ENCODE peak calls at places on chromosomes 2 and 18, in five cellular contexts. E is GM23338; F is CD8-positive, alpha-beta T cell; H is cardiac muscle cell; B is NB4. W is an unnamed sample.

GRCh38 chr18:35688757-35689156 is 107.2 kb downstream of the GALNT1 start:
- DNase-seq in E (no peak), F (no peak), H (no peak), B (no peak), W (no peak)

GRCh38 chr18:79856119-79857080 is 58.7 kb downstream of the KCNG2 start:
- DNase-seq in E (peak), F (no peak), H (peak), B (peak), W (peak)

GRCh38 chr2:99831772-99832171 is 310.6 kb downstream of the AFF3 start:
- DNase-seq in E (no peak), F (no peak), H (no peak), B (no peak), W (no peak)

GRCh38 chr2:220504890-220505564 is 877.6 kb downstream of the SLC4A3 start:
- DNase-seq in E (peak), F (no peak), H (peak), B (no peak), W (no peak)

GRCh38 chr2:106057206-106057605 is 136.9 kb downstream of the UXS1 start:
- DNase-seq in E (no peak), F (peak), H (no peak), B (no peak), W (no peak)

GRCh38 chr2:101782427-101782792 is 84.9 kb downstream of the MAP4K4 start:
- DNase-seq in E (no peak), F (no peak), H (no peak), B (no peak), W (no peak)

GRCh38 chr18:2883137-2883671 is 36.4 kb downstream of the EMILIN2 start:
- DNase-seq in E (no peak), F (peak), H (peak), B (peak), W (no peak)

GRCh38 chr2:39728941-39729351 is 50.1 kb downstream of the THUMPD2 start:
- DNase-seq in E (peak), F (peak), H (peak), B (peak), W (peak)

GRCh38 chr2:15205562-15205961 is 355.6 kb downstream of the NBAS start:
- DNase-seq in E (no peak), F (no peak), H (no peak), B (peak), W (no peak)

GRCh38 chr2:160225722-160226121 is 25.6 kb upstream of the ITGB6 start:
- DNase-seq in E (no peak), F (no peak), H (no peak), B (no peak), W (no peak)

GRCh38 chr2:109453596-109453995 is 160.2 kb downstream of the SEPTIN10 start:
- DNase-seq in E (no peak), F (no peak), H (no peak), B (no peak), W (no peak)

GRCh38 chr18:2641638-2642037 is 13.9 kb upstream of the SMCHD1 start:
- DNase-seq in E (no peak), F (no peak), H (peak), B (peak), W (no peak)

GRCh38 chr2:60064687-60065361 is 488.6 kb downstream of the BCL11A start:
- DNase-seq in E (no peak), F (no peak), H (no peak), B (no peak), W (no peak)

GRCh38 chr2:65055427-65056214 is 595 bp upstream of the CEP68 start:
- DNase-seq in E (no peak), F (peak), H (no peak), B (peak), W (peak)

GRCh38 chr18:8741524-8741923 is 36.2 kb downstream of the MTCL1 start:
- DNase-seq in E (no peak), F (no peak), H (no peak), B (no peak), W (no peak)

GRCh38 chr2:168935810-168936581 is 34.9 kb downstream of the G6PC2 start:
- DNase-seq in E (no peak), F (no peak), H (peak), B (peak), W (no peak)

GRCh38 chr18:51275712-51276473 is 78.4 kb upstream of the MEX3C start:
- DNase-seq in E (no peak), F (no peak), H (peak), B (no peak), W (no peak)

GRCh38 chr2:134079373-134079772 is 174.5 kb upstream of the MGAT5 start:
- DNase-seq in E (no peak), F (no peak), H (no peak), B (no peak), W (no peak)

GRCh38 chr2:112751451-112752197 is 12.8 kb downstream of the CKAP2L start:
- DNase-seq in E (no peak), F (no peak), H (no peak), B (no peak), W (no peak)

GRCh38 chr2:35973132-35973736 is 382.3 kb upstream of the CRIM1 start:
- DNase-seq in E (peak), F (no peak), H (peak), B (peak), W (no peak)

GRCh38 chr2:24210106-24210455 is 35.2 kb downstream of the FAM228A start:
- DNase-seq in E (no peak), F (no peak), H (no peak), B (no peak), W (no peak)

GRCh38 chr2:7795358-7796199 is 878.4 kb downstream of the RNF144A start:
- DNase-seq in E (no peak), F (no peak), H (no peak), B (peak), W (no peak)

GRCh38 chr2:61807036-61807757 is 46.7 kb downstream of the FAM161A start:
- DNase-seq in E (no peak), F (no peak), H (no peak), B (no peak), W (no peak)

GRCh38 chr2:7905756-7906155 is 776.1 kb upstream of the ID2 start:
- DNase-seq in E (no peak), F (no peak), H (no peak), B (no peak), W (no peak)

GRCh38 chr18:59079264-59079972 is 60.3 kb upstream of the SEC11C start:
- DNase-seq in E (no peak), F (no peak), H (no peak), B (no peak), W (no peak)

GRCh38 chr18:74114206-74114605 is 33.4 kb downstream of the FBXO15 start:
- DNase-seq in E (no peak), F (no peak), H (no peak), B (no peak), W (no peak)

GRCh38 chr2:211067029-211067428 is 510.6 kb downstream of the CPS1 start:
- DNase-seq in E (no peak), F (no peak), H (no peak), B (no peak), W (no peak)

GRCh38 chr2:85501244-85501643 is 37.7 kb upstream of the MAT2A start:
- DNase-seq in E (peak), F (no peak), H (peak), B (peak), W (no peak)

GRCh38 chr2:136207030-136207623 is 89.2 kb upstream of the CXCR4 start:
- DNase-seq in E (no peak), F (no peak), H (no peak), B (peak), W (no peak)

GRCh38 chr2:217166241-217166640 is 306.4 kb upstream of the TNP1 start:
- DNase-seq in E (peak), F (no peak), H (peak), B (peak), W (no peak)

GRCh38 chr18:45802814-45803492 is 22.5 kb upstream of the SIGLEC15 start:
- DNase-seq in E (no peak), F (no peak), H (peak), B (peak), W (no peak)

GRCh38 chr2:177551989-177552413 is 159.4 kb downstream of the AGPS start:
- DNase-seq in E (peak), F (no peak), H (peak), B (no peak), W (no peak)

GRCh38 chr2:75356857-75357256 is 157.5 kb upstream of the TACR1 start:
- DNase-seq in E (no peak), F (no peak), H (no peak), B (no peak), W (no peak)

GRCh38 chr2:28545590-28546195 is 49.8 kb downstream of the PLB1 start:
- DNase-seq in E (no peak), F (peak), H (no peak), B (peak), W (no peak)

GRCh38 chr2:23536326-23536725 is 151.3 kb downstream of the KLHL29 start:
- DNase-seq in E (no peak), F (no peak), H (no peak), B (no peak), W (no peak)

GRCh38 chr2:186349508-186349907 is 136.6 kb upstream of the ZC3H15 start:
- DNase-seq in E (no peak), F (no peak), H (peak), B (peak), W (no peak)

GRCh38 chr2:240713928-240714746 is 22.5 kb downstream of the AQP12A start:
- DNase-seq in E (no peak), F (no peak), H (no peak), B (no peak), W (peak)

GRCh38 chr2:240716130-240716798 is 24.6 kb downstream of the AQP12A start:
- DNase-seq in E (no peak), F (no peak), H (no peak), B (no peak), W (peak)

GRCh38 chr2:240713071-240713927 is 21.6 kb downstream of the AQP12A start:
- DNase-seq in E (no peak), F (no peak), H (no peak), B (peak), W (peak)

GRCh38 chr2:240717181-240717641 is 25.5 kb downstream of the AQP12A start:
- DNase-seq in E (no peak), F (no peak), H (no peak), B (no peak), W (peak)

DNA sequence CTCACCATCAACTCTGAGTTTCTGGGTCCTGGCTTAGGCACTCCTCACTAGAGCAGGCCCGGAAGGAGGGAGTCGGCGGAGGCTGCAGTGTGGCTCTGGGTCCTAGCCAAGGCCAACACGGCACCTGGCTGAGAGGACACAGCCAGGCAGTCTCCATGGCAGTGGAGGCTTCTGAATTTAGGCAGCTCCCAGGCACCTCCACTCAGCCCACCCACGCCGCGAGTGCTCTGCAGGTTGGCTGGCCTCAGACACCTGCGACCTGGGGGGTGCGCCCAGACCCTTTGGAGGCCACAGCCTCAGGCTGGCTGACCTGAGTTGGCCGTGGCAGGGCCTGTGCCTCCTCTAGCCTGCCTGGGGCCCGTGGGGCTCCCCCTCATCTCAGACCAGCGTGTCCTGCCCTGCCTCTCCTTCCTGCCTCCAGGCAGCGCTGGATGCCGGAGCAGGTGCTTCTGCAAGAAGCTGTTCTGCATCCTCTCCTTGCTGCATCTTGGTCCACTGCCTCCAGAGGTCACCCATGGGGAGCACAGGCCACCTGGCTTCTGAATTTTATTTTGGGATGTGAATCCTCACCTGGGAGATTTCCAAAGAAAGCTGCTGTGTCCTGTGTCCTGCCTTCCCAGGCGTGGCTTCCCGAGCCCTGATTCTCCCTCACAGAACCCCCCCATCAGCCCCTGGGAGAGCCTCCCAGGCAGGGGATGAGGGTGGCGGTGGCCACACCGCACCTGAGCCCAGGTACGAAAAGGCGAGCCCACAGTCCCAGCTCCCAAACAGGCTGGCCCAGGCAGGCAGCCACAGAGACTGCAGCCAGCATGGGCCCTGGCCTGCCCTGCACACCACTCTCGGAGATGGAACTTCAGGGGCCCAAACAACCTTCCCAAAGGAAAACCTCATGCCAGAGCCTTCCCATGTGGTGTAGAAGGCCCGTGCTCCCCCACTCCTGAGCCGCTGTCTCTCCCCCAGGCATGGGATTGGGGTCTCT is 23.4 kb downstream of the AQP12A start:
- DNase-seq in E (peak), F (no peak), H (no peak), B (no peak), W (peak)
- TF ChIP-seq CTCF in E (peak), F (no peak), H (no peak), B (no peak), W (no peak)

GRCh38 chr2:129233751-129234406 is 745.6 kb upstream of the RAB6C start:
- DNase-seq in E (peak), F (no peak), H (peak), B (peak), W (no peak)
- TF ChIP-seq CTCF in E (peak), F (no peak), H (peak), B (peak), W (no peak)

GRCh38 chr2:55112229-55113016 is 62.2 kb upstream of the RTN4 start:
- DNase-seq in E (no peak), F (no peak), H (peak), B (peak), W (peak)
- TF ChIP-seq CTCF in E (no peak), F (no peak), H (peak), B (no peak), W (no peak)

DNA sequence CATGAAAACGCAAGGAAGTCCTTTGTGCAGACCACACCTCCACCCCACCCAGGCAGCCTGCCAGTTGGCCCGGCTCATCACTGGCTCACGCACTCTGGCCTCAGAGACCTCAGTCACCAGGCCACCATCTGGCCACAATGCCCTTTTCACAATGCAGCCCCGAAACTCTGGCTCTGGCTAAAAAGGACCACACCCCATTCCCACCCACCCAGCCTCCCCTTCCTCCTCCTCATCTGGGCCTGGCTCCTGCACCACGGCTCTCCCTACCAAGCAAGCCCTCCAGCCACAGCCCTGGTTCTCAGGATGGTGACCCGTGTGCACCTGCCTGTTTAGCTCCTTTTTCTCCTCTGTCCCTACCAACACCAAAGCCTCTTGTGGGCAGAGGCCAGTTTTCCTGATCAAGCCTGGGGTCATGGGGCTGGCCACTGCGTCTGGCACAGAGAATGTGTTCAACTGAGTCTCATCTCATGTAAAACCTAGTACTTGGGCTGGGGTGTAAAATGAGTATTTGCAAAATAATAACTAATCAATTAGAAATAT is 7.3 kb downstream of the HDAC4 start:
- DNase-seq in E (no peak), F (no peak), H (peak), B (no peak), W (peak)
- TF ChIP-seq CTCF in E (no peak), F (no peak), H (no peak), B (no peak), W (no peak)

GRCh38 chr18:68714707-68715496 is at the start of gene TMX3:
- DNase-seq in E (peak), F (peak), H (peak), B (peak), W (peak)
- TF ChIP-seq CTCF in E (no peak), F (no peak), H (no peak), B (no peak), W (no peak)

GRCh38 chr18:31393286-31393685 is 16.7 kb downstream of the DSG4 start:
- DNase-seq in E (peak), F (no peak), H (no peak), B (no peak), W (no peak)

GRCh38 chr18:31400191-31400590 is 23.6 kb downstream of the DSG4 start:
- DNase-seq in E (no peak), F (no peak), H (no peak), B (no peak), W (no peak)

GRCh38 chr18:31399336-31400032 is 22.9 kb downstream of the DSG4 start:
- DNase-seq in E (no peak), F (no peak), H (no peak), B (peak), W (no peak)

GRCh38 chr18:31398191-31398590 is 21.6 kb downstream of the DSG4 start:
- DNase-seq in E (no peak), F (no peak), H (peak), B (no peak), W (no peak)

DNA sequence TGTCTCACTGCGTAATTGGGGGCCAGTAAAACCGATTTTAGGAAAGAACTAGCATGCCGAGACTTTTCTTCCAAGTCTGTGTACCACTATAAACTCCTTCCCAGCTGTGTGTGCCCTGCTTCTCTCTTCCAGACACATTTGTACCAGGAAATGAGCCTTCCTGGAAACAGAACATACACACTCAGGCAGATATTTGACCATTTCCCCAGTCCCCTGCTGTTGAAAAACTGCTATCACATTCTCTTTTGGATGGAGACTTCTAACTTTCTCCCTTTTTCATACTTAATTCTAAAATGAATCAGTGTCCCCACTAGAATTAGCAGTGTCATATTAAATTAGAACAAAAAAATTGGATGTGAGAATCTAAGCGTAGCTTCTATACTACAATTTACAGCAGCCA is 20.2 kb downstream of the DSG4 start:
- DNase-seq in E (no peak), F (no peak), H (no peak), B (no peak), W (no peak)
- TF ChIP-seq CTCF in E (no peak), F (no peak), H (no peak), B (no peak), W (no peak)

GRCh38 chr2:207338610-207339009 is 172.9 kb upstream of the KLF7 start:
- DNase-seq in E (no peak), F (no peak), H (no peak), B (no peak), W (no peak)

GRCh38 chr2:207337234-207338219 is 171.8 kb upstream of the KLF7 start:
- DNase-seq in E (no peak), F (no peak), H (peak), B (peak), W (no peak)

GRCh38 chr2:207341114-207341750 is 175.5 kb upstream of the KLF7 start:
- DNase-seq in E (peak), F (no peak), H (no peak), B (no peak), W (peak)

GRCh38 chr2:207338220-207338607 is 172.5 kb upstream of the KLF7 start:
- DNase-seq in E (no peak), F (no peak), H (no peak), B (no peak), W (no peak)

DNA sequence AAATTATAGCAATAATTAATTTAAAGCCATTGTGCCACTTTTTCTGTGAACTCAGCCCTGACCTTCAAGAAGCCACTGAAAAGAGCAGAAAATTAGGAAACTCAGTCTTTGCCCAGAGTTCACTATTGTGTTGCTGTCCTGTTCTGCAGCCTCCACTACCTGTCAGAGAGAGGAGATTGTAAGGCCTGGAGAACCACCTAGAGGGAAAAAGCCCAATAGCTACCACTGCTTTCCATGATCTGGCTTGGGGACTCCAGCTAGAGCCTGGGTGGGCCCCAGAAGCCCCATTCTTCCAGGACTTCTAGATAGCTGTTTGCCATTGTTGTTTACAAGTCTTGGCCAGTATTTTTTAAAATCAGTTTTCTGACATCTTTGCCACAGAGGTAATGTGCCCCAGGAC is 176.1 kb upstream of the KLF7 start:
- DNase-seq in E (peak), F (no peak), H (no peak), B (peak), W (no peak)
- TF ChIP-seq CTCF in E (peak), F (no peak), H (no peak), B (no peak), W (no peak)